ENCODE peak calls at places on chromosomes 11 and 22, in seven cellular contexts. M is stomach, F is suprapubic skin, J is GM12892, H is GM12891, U is endothelial cell of umbilical vein, W is sigmoid colon. C is an unnamed sample.
A peak's percentile ranks its signal among the peaks of the same experiment; 100 is the strongest.

GRCh38 chr11:34165786-34166557 is 60.5 kb downstream of the NAT10 start:
- DNase-seq in W (no peak), H (no peak), J (no peak), U (no peak), M (no peak), F (no peak), C (no peak)

GRCh38 chr22:48673806-48674500 is 1153.7 kb downstream of the BRD1 start:
- DNase-seq in H (no peak), M (no peak), U (no peak), W (no peak), F (no peak), J (no peak), C (no peak)

GRCh38 chr11:78651923-78652602 is 77.4 kb upstream of the NARS2 start:
- DNase-seq in W (no peak), J (no peak), F (no peak), H (no peak), U (no peak), M (no peak), C (no peak)

GRCh38 chr22:29871684-29872083 is 11.3 kb upstream of the MTMR3 start:
- DNase-seq in J (no peak), M (no peak), U (no peak), F (no peak), H (no peak), W (no peak), C (no peak)

GRCh38 chr11:119368121-119369034 is 13.1 kb downstream of the USP2 start:
- DNase-seq in F (no peak), J (no peak), U (no peak), W (peak; percentile 77), M (peak; percentile 70), H (no peak), C (peak; percentile 89)

GRCh38 chr22:42769238-42769573 is 48.5 kb upstream of the A4GALT start:
- DNase-seq in J (no peak), H (no peak), W (no peak), U (no peak), F (no peak), M (no peak), C (no peak)

GRCh38 chr11:131823772-131824171 is 453.4 kb downstream of the NTM start:
- DNase-seq in U (no peak), H (no peak), M (no peak), J (no peak), F (no peak), W (no peak), C (no peak)

GRCh38 chr11:116931206-116931953 is 94.0 kb upstream of the APOA1 start:
- DNase-seq in W (no peak), H (no peak), M (no peak), J (no peak), F (no peak), U (peak; percentile 16), C (no peak)

GRCh38 chr22:45629469-45630089 is 42.1 kb upstream of the ATXN10 start:
- DNase-seq in J (no peak), F (no peak), W (no peak), U (no peak), H (no peak), M (no peak), C (no peak)

GRCh38 chr22:29205598-29206371 is at the start of gene EMID1:
- DNase-seq in F (no peak), M (peak; percentile 61), W (peak; percentile 76), U (peak; percentile 10), H (no peak), J (no peak), C (peak; percentile 47)

GRCh38 chr11:83957038-83957900 is 671.1 kb upstream of the CCDC90B start:
- DNase-seq in F (no peak), H (no peak), U (no peak), J (no peak), M (no peak), W (no peak), C (no peak)
- TF ChIP-seq POLR2AphosphoS5 in F (no peak), H (no peak), U (no peak), J (no peak), M (no peak), W (no peak), C (no peak)

GRCh38 chr22:50293441-50294318 is 13.8 kb downstream of the PLXNB2 start:
- DNase-seq in M (peak; percentile 94), H (no peak), J (no peak), W (no peak), U (peak; percentile 83), F (no peak), C (peak; percentile 85)
- TF ChIP-seq POLR2AphosphoS5 in M (peak; percentile 20), H (no peak), J (no peak), W (no peak), U (peak; percentile 14), F (no peak), C (peak; percentile 75)

GRCh38 chr22:20239063-20239950 is 28.8 kb downstream of the RTN4R start:
- DNase-seq in M (no peak), J (no peak), F (no peak), W (no peak), H (no peak), U (peak; percentile 12), C (peak; percentile 19)
- TF ChIP-seq POLR2AphosphoS5 in M (no peak), J (no peak), F (no peak), W (no peak), H (no peak), U (no peak), C (no peak)

GRCh38 chr11:61700720-61701119 is 20.5 kb downstream of the DAGLA start:
- DNase-seq in F (no peak), J (no peak), U (no peak), W (no peak), M (no peak), H (no peak), C (no peak)

GRCh38 chr11:61701298-61701993 is 21.3 kb downstream of the DAGLA start:
- DNase-seq in W (no peak), F (no peak), U (peak; percentile 19), J (no peak), M (no peak), H (no peak), C (peak; percentile 48)

GRCh38 chr11:61704838-61705237 is 24.6 kb downstream of the DAGLA start:
- DNase-seq in H (no peak), U (no peak), F (no peak), W (no peak), J (no peak), M (no peak), C (no peak)

GRCh38 chr11:61700221-61700620 is 20.0 kb downstream of the DAGLA start:
- DNase-seq in U (no peak), M (peak; percentile 83), F (no peak), J (no peak), W (no peak), H (no peak), C (peak; percentile 87)

GRCh38 chr11:61702701-61703312 is 22.6 kb downstream of the DAGLA start:
- DNase-seq in F (no peak), J (no peak), W (no peak), U (no peak), H (no peak), M (no peak), C (no peak)
- TF ChIP-seq POLR2AphosphoS5 in F (no peak), J (no peak), W (no peak), U (no peak), H (no peak), M (no peak), C (no peak)

C was measured in transverse colon.